ENCODE peak calls at places on chromosome 20, in ten cellular contexts. E is NCI-H2081; A is RCC 7860; M is GM04504; W is stimulated activated CD4-positive, alpha-beta T cell treated with anti-CD3 and anti-CD28 coated beads, Interleukin-15, amount 100 ng/mL, for 24 hours; P is cerebellar nuclear complex; H is H9; Q is ELF-1; S is midbrain; B is bronchial epithelial cell. X is an unnamed sample.
A peak's percentile ranks its signal among the peaks of the same experiment; 100 is the strongest.

GRCh38 chr20:11452326-11452725 is 465.4 kb upstream of the BTBD3 start:
- DNase-seq in W (no peak), B (peak; percentile 64), A (no peak), M (peak; percentile 16), H (no peak), S (no peak), Q (peak; percentile 4), E (no peak), P (no peak), X (no peak)

GRCh38 chr20:21571841-21572690 is 58.2 kb upstream of the NKX2-2 start:
- DNase-seq in S (peak; percentile 20), M (no peak), E (peak; percentile 14), H (no peak), B (peak; percentile 18), Q (no peak), W (peak; percentile 15), A (no peak), P (no peak), X (peak; percentile 58)

GRCh38 chr20:45840700-45841198 is 7.2 kb downstream of the SNX21 start:
- DNase-seq in A (no peak), S (no peak), Q (no peak), W (no peak), H (no peak), M (no peak), E (no peak), B (no peak), P (no peak), X (no peak)

GRCh38 chr20:7829776-7830175 is 110.5 kb downstream of the HAO1 start:
- DNase-seq in W (no peak), M (no peak), A (no peak), Q (no peak), S (no peak), E (no peak), P (no peak), H (no peak), B (no peak), X (no peak)

GRCh38 chr20:43711098-43711654 is 15.6 kb downstream of the GTSF1L start:
- DNase-seq in S (no peak), E (no peak), W (no peak), P (no peak), A (no peak), H (no peak), M (no peak), B (no peak), Q (no peak), X (no peak)

GRCh38 chr20:8361008-8361652 is 229.1 kb downstream of the PLCB1 start:
- DNase-seq in P (no peak), M (peak; percentile 21), B (peak; percentile 1), H (no peak), E (no peak), Q (no peak), A (no peak), S (no peak), W (peak; percentile 21), X (no peak)

GRCh38 chr20:4702562-4703280 is 19.0 kb upstream of the PRND start:
- DNase-seq in E (no peak), B (no peak), P (no peak), S (no peak), H (no peak), W (no peak), A (no peak), M (no peak), Q (no peak), X (no peak)

GRCh38 chr20:47879771-47880170 is 94.5 kb upstream of the SULF2 start:
- DNase-seq in M (no peak), W (no peak), E (no peak), H (no peak), B (no peak), A (no peak), P (no peak), Q (no peak), S (no peak), X (no peak)

GRCh38 chr20:46178891-46179290 is 60.8 kb downstream of the CD40 start:
- DNase-seq in P (peak; percentile 70), B (no peak), W (no peak), Q (no peak), M (no peak), A (no peak), S (no peak), H (no peak), E (no peak), X (no peak)

GRCh38 chr20:43761396-43762340 is 34.9 kb upstream of the GTSF1L start:
- DNase-seq in W (no peak), B (no peak), H (no peak), A (no peak), M (no peak), E (no peak), P (no peak), Q (no peak), S (no peak), X (no peak)

GRCh38 chr20:51660741-51661608 is 107.2 kb downstream of the ATP9A start:
- DNase-seq in W (no peak), S (no peak), A (peak; percentile 36), B (peak; percentile 67), E (no peak), H (no peak), P (no peak), M (peak; percentile 89), Q (no peak), X (no peak)

GRCh38 chr20:3119044-3119443 is 34.5 kb upstream of the AVP start:
- DNase-seq in M (no peak), B (no peak), Q (no peak), H (no peak), P (no peak), E (no peak), S (no peak), W (no peak), A (no peak), X (no peak)

GRCh38 chr20:41287327-41287726 is 30.2 kb downstream of the ZHX3 start:
- DNase-seq in M (no peak), W (no peak), Q (no peak), E (no peak), P (no peak), A (peak; percentile 41), S (no peak), B (peak; percentile 96), H (no peak), X (no peak)

GRCh38 chr20:31602779-31603441 is 2.2 kb upstream of the ID1 start:
- DNase-seq in A (peak; percentile 99), S (no peak), P (no peak), W (peak; percentile 66), Q (no peak), B (peak; percentile 88), M (peak; percentile 65), E (no peak), H (no peak), X (no peak)

GRCh38 chr20:2104236-2104635 is 2.6 kb downstream of the STK35 start:
- DNase-seq in H (no peak), E (no peak), Q (no peak), S (no peak), P (no peak), B (no peak), W (no peak), M (no peak), A (no peak), X (no peak)

GRCh38 chr20:45085289-45085688 is 15.6 kb downstream of the KCNS1 start:
- DNase-seq in B (no peak), S (no peak), Q (peak; percentile 68), P (no peak), A (no peak), M (no peak), E (no peak), H (no peak), W (no peak), X (no peak)

GRCh38 chr20:5127859-5128409 is 1.1 kb downstream of the CDS2 start:
- DNase-seq in P (no peak), Q (no peak), A (no peak), B (no peak), S (no peak), M (no peak), H (no peak), E (no peak), W (no peak), X (no peak)

GRCh38 chr20:50877232-50877631 is 54.0 kb downstream of the ADNP start:
- DNase-seq in P (no peak), H (no peak), A (no peak), M (no peak), B (no peak), E (no peak), S (no peak), W (no peak), Q (peak; percentile 33), X (no peak)

GRCh38 chr20:54067606-54068174 is 2.7 kb downstream of the BCAS1 start:
- DNase-seq in H (peak; percentile 43), M (no peak), B (peak; percentile 97), W (no peak), S (no peak), E (no peak), Q (peak; percentile 43), A (peak; percentile 99), P (no peak), X (peak; percentile 29)

GRCh38 chr20:46062621-46063020 is 27.1 kb downstream of the NCOA5 start:
- DNase-seq in Q (no peak), A (no peak), W (no peak), S (no peak), E (no peak), M (no peak), H (no peak), B (no peak), P (no peak), X (no peak)

GRCh38 chr20:38198238-38198861 is 33.3 kb upstream of the TGM2 start:
- DNase-seq in A (no peak), H (no peak), B (peak; percentile 68), P (no peak), M (no peak), Q (no peak), S (no peak), W (no peak), E (no peak), X (no peak)

GRCh38 chr20:50389437-50389807 is 120.8 kb upstream of the PTPN1 start:
- DNase-seq in S (no peak), P (no peak), B (no peak), A (no peak), W (no peak), M (no peak), E (no peak), H (no peak), Q (peak; percentile 44), X (no peak)

GRCh38 chr20:59159091-59159821 is 4.4 kb upstream of the ZNF831 start:
- DNase-seq in P (no peak), S (no peak), A (no peak), E (no peak), H (peak; percentile 61), Q (peak; percentile 36), B (no peak), M (no peak), W (peak; percentile 53), X (peak; percentile 67)

GRCh38 chr20:9409981-9410380 is 104.4 kb upstream of the LAMP5 start:
- DNase-seq in S (no peak), Q (no peak), P (no peak), H (no peak), W (no peak), B (peak; percentile 61), A (peak; percentile 73), E (no peak), M (peak; percentile 46), X (no peak)

GRCh38 chr20:61646986-61647385 is 394.9 kb downstream of the CDH4 start:
- DNase-seq in M (no peak), W (no peak), E (no peak), P (no peak), Q (no peak), A (no peak), B (no peak), H (no peak), S (no peak), X (no peak)

GRCh38 chr20:44264287-44264686 is 17.2 kb downstream of the GDAP1L1 start:
- DNase-seq in M (no peak), E (no peak), H (no peak), B (no peak), Q (peak; percentile 39), A (no peak), S (no peak), P (no peak), W (no peak), X (peak; percentile 31)

GRCh38 chr20:12723811-12724210 is 285.0 kb upstream of the SPTLC3 start:
- DNase-seq in M (no peak), W (no peak), B (no peak), A (no peak), E (no peak), S (no peak), H (no peak), P (no peak), Q (no peak), X (no peak)

GRCh38 chr20:25494506-25495188 is 87.2 kb downstream of the GINS1 start:
- DNase-seq in B (no peak), S (no peak), M (no peak), Q (no peak), A (no peak), H (no peak), P (no peak), W (no peak), E (no peak), X (no peak)

X was measured in GM23338.